ENCODE peak calls at places on chromosomes 12 and 14, in four cellular contexts. G is HepG2, L is K562, V is GM12878. S is an unnamed sample.

GRCh38 chr14:58367296-58367695 is 28.4 kb upstream of the TOMM20L start:
- DNase-seq in G (no peak), L (no peak), V (no peak), S (no peak)

GRCh38 chr14:54767450-54767849 is 135.2 kb downstream of the GCH1 start:
- DNase-seq in G (no peak), L (no peak), V (no peak), S (no peak)

GRCh38 chr12:120231316-120232011 is 30.6 kb upstream of the RPLP0 start:
- DNase-seq in G (peak), L (peak), V (no peak), S (peak)

GRCh38 chr12:91902860-91903683 is 242.6 kb downstream of the BTG1 start:
- DNase-seq in G (no peak), L (no peak), V (no peak), S (no peak)

GRCh38 chr12:10220398-10221077 is 7.9 kb downstream of the GABARAPL1 start:
- DNase-seq in G (no peak), L (no peak), V (no peak), S (no peak)

GRCh38 chr14:104977008-104977680 is 1.0 kb downstream of the AHNAK2 start:
- DNase-seq in G (no peak), L (no peak), V (no peak), S (no peak)

GRCh38 chr12:9707864-9708808 is 24.8 kb downstream of the CLECL1 start:
- DNase-seq in G (peak), L (peak), V (no peak), S (no peak)

GRCh38 chr12:71208053-71208685 is 50.4 kb upstream of the TSPAN8 start:
- DNase-seq in G (no peak), L (no peak), V (no peak), S (no peak)

GRCh38 chr12:101637936-101638335 is 43.2 kb downstream of the MYBPC1 start:
- DNase-seq in G (no peak), L (no peak), V (no peak), S (no peak)

GRCh38 chr14:71703477-71703876 is 228.8 kb upstream of the RGS6 start:
- DNase-seq in G (no peak), L (no peak), V (no peak), S (no peak)

GRCh38 chr14:99288948-99289347 is 17.0 kb upstream of the BCL11B start:
- DNase-seq in G (no peak), L (no peak), V (no peak), S (peak)

GRCh38 chr12:87227157-87227556 is 802.0 kb downstream of the C12orf50 start:
- DNase-seq in G (no peak), L (no peak), V (no peak), S (no peak)

GRCh38 chr14:21985081-21985480 is 311.5 kb upstream of the OR4E1 start:
- DNase-seq in G (no peak), L (no peak), V (no peak), S (no peak)
- TF ChIP-seq BRCA1 in G (no peak), L (no peak), V (no peak), S (no peak)

DNA sequence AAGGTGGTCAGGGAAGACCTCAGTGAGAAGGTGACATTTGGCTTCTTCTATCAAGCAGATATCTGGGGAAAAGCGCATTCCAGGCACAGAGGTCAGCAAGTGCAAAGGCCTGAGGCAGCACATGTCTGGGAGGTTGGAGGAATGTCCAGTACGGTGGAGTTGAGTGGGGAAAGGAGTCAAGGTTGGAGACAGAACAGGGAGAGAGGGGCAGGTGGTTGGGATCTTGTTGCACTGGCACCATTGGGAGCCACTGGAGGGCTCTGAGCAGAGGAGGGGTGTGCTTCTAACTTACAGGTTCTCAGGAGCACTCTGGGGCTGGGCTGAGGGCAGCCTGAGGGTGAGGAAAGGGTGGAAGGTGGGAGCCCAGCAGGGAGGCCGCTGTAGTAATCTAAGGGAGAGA is 52.1 kb downstream of the EID3 start:
- DNase-seq in G (no peak), L (no peak), V (no peak), S (no peak)
- TF ChIP-seq BRCA1 in G (no peak), L (no peak), V (no peak), S (no peak)

GRCh38 chr12:1933342-1933992 is 15.0 kb upstream of the CACNA2D4 start:
- DNase-seq in G (no peak), L (no peak), V (no peak), S (no peak)
- TF ChIP-seq BRCA1 in G (no peak), L (no peak), V (no peak), S (no peak)

DNA sequence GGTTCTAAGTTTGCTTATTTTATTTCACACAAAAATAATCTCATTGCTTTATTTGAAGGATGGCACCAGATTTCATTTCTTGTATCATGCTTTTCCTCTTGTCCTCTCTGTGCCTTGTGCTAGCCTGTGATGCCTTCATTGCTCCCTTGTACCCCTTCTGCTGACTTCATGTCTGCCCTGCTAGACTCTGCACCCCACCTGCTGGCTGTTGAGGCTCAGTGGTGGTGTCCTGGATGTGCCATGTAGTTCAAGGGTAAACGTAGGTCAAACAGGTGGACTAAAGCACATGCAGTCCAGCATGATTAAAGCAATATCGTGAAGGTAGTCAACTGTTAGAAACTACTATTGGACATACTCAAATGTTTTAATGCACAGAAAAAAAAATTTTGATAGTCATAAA is 21.6 kb downstream of the MRPS35 start:
- DNase-seq in G (peak), L (no peak), V (no peak), S (no peak)
- TF ChIP-seq BRCA1 in G (no peak), L (no peak), V (no peak), S (no peak)

GRCh38 chr12:121513464-121514183 is 67.2 kb downstream of the KDM2B start:
- DNase-seq in G (peak), L (peak), V (no peak), S (peak)
- TF ChIP-seq BRCA1 in G (no peak), L (no peak), V (no peak), S (no peak)

GRCh38 chr12:107319536-107320030 is 226.2 kb upstream of the CRY1 start:
- DNase-seq in G (no peak), L (no peak), V (no peak), S (no peak)

GRCh38 chr12:107318804-107319535 is 225.6 kb upstream of the CRY1 start:
- DNase-seq in G (no peak), L (peak), V (no peak), S (no peak)

GRCh38 chr12:107320929-107321618 is 227.7 kb upstream of the CRY1 start:
- DNase-seq in G (no peak), L (no peak), V (no peak), S (no peak)

GRCh38 chr12:107322063-107322462 is 228.7 kb upstream of the CRY1 start:
- DNase-seq in G (no peak), L (no peak), V (no peak), S (no peak)

DNA sequence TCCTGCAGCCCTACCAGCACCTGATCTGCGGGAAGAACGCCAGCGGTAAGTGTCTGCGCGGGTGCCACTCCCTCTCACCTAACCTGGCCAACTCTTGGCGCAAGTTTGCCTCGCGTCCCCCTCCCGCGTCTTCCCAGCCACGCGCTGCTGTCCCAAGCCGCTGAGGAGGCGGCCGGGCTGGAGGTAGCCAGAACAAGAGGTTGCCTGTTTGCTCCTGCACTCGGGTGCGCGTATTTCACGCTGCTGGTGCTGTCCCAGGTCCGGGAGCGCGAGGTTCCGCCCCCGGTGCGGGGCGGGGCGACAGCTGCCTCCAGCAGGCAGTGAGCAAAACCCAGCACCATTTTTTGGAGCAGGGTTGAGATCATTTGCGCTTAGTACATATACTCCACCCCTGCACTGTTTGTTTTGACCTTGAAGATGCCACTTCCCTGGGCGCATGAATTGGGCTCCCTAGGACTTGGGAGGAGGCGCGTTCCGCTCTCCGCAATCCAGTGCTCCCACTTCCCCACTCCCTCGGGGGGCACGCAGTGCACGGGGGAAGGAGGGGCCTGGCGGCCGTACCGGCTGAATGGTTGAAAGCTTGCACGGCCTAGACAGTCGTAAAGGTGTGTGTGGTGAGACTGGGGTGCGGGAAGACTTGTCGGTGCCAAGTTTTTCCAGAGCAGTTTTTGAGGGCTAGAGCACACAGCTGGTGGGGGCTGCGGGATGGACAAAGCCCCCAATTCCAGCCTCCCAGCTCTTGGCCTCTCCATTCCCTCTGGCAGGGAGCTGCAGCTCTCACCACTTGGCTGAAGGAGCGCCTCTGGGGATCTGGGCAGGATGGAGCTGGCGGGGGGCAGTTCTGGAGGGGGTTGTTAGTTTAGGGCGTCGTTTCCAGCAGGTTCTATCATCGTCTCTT is 226.9 kb upstream of the CRY1 start:
- DNase-seq in G (peak), L (no peak), V (no peak), S (no peak)
- TF ChIP-seq BRCA1 in G (no peak), L (no peak), V (no peak), S (no peak)

GRCh38 chr12:19095869-19096480 is 33.6 kb upstream of the PLEKHA5 start:
- DNase-seq in G (no peak), L (no peak), V (no peak), S (no peak)
- TF ChIP-seq BRCA1 in G (no peak), L (no peak), V (no peak), S (no peak)

GRCh38 chr14:32350020-32350419 is 20.9 kb downstream of the AKAP6 start:
- DNase-seq in G (no peak), L (no peak), V (peak), S (no peak)
- TF ChIP-seq BRCA1 in G (no peak), L (no peak), V (no peak), S (no peak)

GRCh38 chr12:99334737-99335136 is 312.8 kb upstream of the GARIN6 start:
- DNase-seq in G (no peak), L (no peak), V (no peak), S (no peak)

GRCh38 chr12:99339663-99340062 is 307.9 kb upstream of the GARIN6 start:
- DNase-seq in G (no peak), L (no peak), V (no peak), S (no peak)
- TF ChIP-seq BRCA1 in G (no peak), L (no peak), V (no peak), S (no peak)

GRCh38 chr12:66695130-66695529 is 16.3 kb upstream of the GRIP1 start:
- DNase-seq in G (no peak), L (no peak), V (no peak), S (no peak)

GRCh38 chr12:66692170-66692569 is 13.3 kb upstream of the GRIP1 start:
- DNase-seq in G (no peak), L (no peak), V (no peak), S (no peak)

GRCh38 chr12:66692986-66693385 is 14.1 kb upstream of the GRIP1 start:
- DNase-seq in G (no peak), L (no peak), V (no peak), S (no peak)

GRCh38 chr12:66694666-66695065 is 15.8 kb upstream of the GRIP1 start:
- DNase-seq in G (no peak), L (no peak), V (no peak), S (no peak)

GRCh38 chr12:66693901-66694513 is 15.1 kb upstream of the GRIP1 start:
- DNase-seq in G (peak), L (peak), V (peak), S (no peak)
- TF ChIP-seq BRCA1 in G (no peak), L (no peak), V (no peak), S (no peak)